ENCODE peak calls at places on chromosomes 6 and 20, in eight cellular contexts. One of them, this sample, is unnamed.

GRCh38 chr6:17705778-17706579 is 746 bp downstream of the NUP153 start:
- DNase-seq in activated CD8-positive, alpha-beta memory T cell treated with anti-CD3 and anti-CD28 coated beads, Interleukin-2, amount 50 U/mL, for 4 hours: peak
- DNase-seq in iris pigment epithelial cell: peak
- DNase-seq in endothelial cell: peak
- DNase-seq in omental fat pad: peak
- DNase-seq in upper lobe of right lung: peak
- DNase-seq in iPS-NIHi11: peak
- DNase-seq in SHP77: peak
- DNase-seq in this sample: peak

GRCh38 chr6:75747985-75748742 is 875 bp upstream of the MYO6 start:
- DNase-seq in activated CD8-positive, alpha-beta memory T cell treated with anti-CD3 and anti-CD28 coated beads, Interleukin-2, amount 50 U/mL, for 4 hours: no peak
- DNase-seq in iris pigment epithelial cell: no peak
- DNase-seq in endothelial cell: no peak
- DNase-seq in omental fat pad: no peak
- DNase-seq in upper lobe of right lung: no peak
- DNase-seq in iPS-NIHi11: no peak
- DNase-seq in SHP77: no peak
- DNase-seq in this sample: no peak

GRCh38 chr20:52410746-52411317 is 219.3 kb upstream of the ZFP64 start:
- DNase-seq in activated CD8-positive, alpha-beta memory T cell treated with anti-CD3 and anti-CD28 coated beads, Interleukin-2, amount 50 U/mL, for 4 hours: no peak
- DNase-seq in iris pigment epithelial cell: peak
- DNase-seq in endothelial cell: no peak
- DNase-seq in omental fat pad: no peak
- DNase-seq in upper lobe of right lung: no peak
- DNase-seq in iPS-NIHi11: no peak
- DNase-seq in SHP77: no peak
- DNase-seq in this sample: peak

GRCh38 chr20:11332376-11332775 is 585.3 kb upstream of the BTBD3 start:
- DNase-seq in activated CD8-positive, alpha-beta memory T cell treated with anti-CD3 and anti-CD28 coated beads, Interleukin-2, amount 50 U/mL, for 4 hours: no peak
- DNase-seq in iris pigment epithelial cell: peak
- DNase-seq in endothelial cell: no peak
- DNase-seq in omental fat pad: no peak
- DNase-seq in upper lobe of right lung: no peak
- DNase-seq in iPS-NIHi11: no peak
- DNase-seq in SHP77: no peak
- DNase-seq in this sample: no peak

GRCh38 chr6:3380344-3381232 is 76.3 kb downstream of the SLC22A23 start:
- DNase-seq in activated CD8-positive, alpha-beta memory T cell treated with anti-CD3 and anti-CD28 coated beads, Interleukin-2, amount 50 U/mL, for 4 hours: no peak
- DNase-seq in iris pigment epithelial cell: no peak
- DNase-seq in endothelial cell: no peak
- DNase-seq in omental fat pad: no peak
- DNase-seq in upper lobe of right lung: peak
- DNase-seq in iPS-NIHi11: peak
- DNase-seq in SHP77: no peak
- DNase-seq in this sample: no peak

GRCh38 chr6:4316867-4317400 is 181.6 kb upstream of the ECI2 start:
- DNase-seq in activated CD8-positive, alpha-beta memory T cell treated with anti-CD3 and anti-CD28 coated beads, Interleukin-2, amount 50 U/mL, for 4 hours: no peak
- DNase-seq in iris pigment epithelial cell: peak
- DNase-seq in endothelial cell: no peak
- DNase-seq in omental fat pad: no peak
- DNase-seq in upper lobe of right lung: peak
- DNase-seq in iPS-NIHi11: peak
- DNase-seq in SHP77: peak
- DNase-seq in this sample: peak

GRCh38 chr6:72363844-72364740 is 257.8 kb upstream of the KCNQ5 start:
- DNase-seq in activated CD8-positive, alpha-beta memory T cell treated with anti-CD3 and anti-CD28 coated beads, Interleukin-2, amount 50 U/mL, for 4 hours: no peak
- DNase-seq in iris pigment epithelial cell: peak
- DNase-seq in endothelial cell: no peak
- DNase-seq in omental fat pad: no peak
- DNase-seq in upper lobe of right lung: no peak
- DNase-seq in iPS-NIHi11: peak
- DNase-seq in SHP77: no peak
- DNase-seq in this sample: peak

GRCh38 chr20:36084897-36085617 is 69.5 kb upstream of the EPB41L1 start:
- DNase-seq in activated CD8-positive, alpha-beta memory T cell treated with anti-CD3 and anti-CD28 coated beads, Interleukin-2, amount 50 U/mL, for 4 hours: no peak
- DNase-seq in iris pigment epithelial cell: peak
- DNase-seq in endothelial cell: no peak
- DNase-seq in omental fat pad: no peak
- DNase-seq in upper lobe of right lung: no peak
- DNase-seq in iPS-NIHi11: no peak
- DNase-seq in SHP77: no peak
- DNase-seq in this sample: peak

GRCh38 chr6:125749112-125749863 is at the start of gene HEY2:
- DNase-seq in activated CD8-positive, alpha-beta memory T cell treated with anti-CD3 and anti-CD28 coated beads, Interleukin-2, amount 50 U/mL, for 4 hours: peak
- DNase-seq in iris pigment epithelial cell: peak
- DNase-seq in endothelial cell: peak
- DNase-seq in omental fat pad: peak
- DNase-seq in upper lobe of right lung: peak
- DNase-seq in iPS-NIHi11: peak
- DNase-seq in SHP77: peak
- DNase-seq in this sample: peak

GRCh38 chr6:3119040-3119723 is 671 bp downstream of the BPHL start:
- DNase-seq in activated CD8-positive, alpha-beta memory T cell treated with anti-CD3 and anti-CD28 coated beads, Interleukin-2, amount 50 U/mL, for 4 hours: no peak
- DNase-seq in iris pigment epithelial cell: peak
- DNase-seq in endothelial cell: no peak
- DNase-seq in omental fat pad: no peak
- DNase-seq in upper lobe of right lung: no peak
- DNase-seq in iPS-NIHi11: no peak
- DNase-seq in SHP77: no peak
- DNase-seq in this sample: no peak

GRCh38 chr6:15430947-15431405 is 185.1 kb downstream of the JARID2 start:
- DNase-seq in activated CD8-positive, alpha-beta memory T cell treated with anti-CD3 and anti-CD28 coated beads, Interleukin-2, amount 50 U/mL, for 4 hours: no peak
- DNase-seq in iris pigment epithelial cell: peak
- DNase-seq in endothelial cell: no peak
- DNase-seq in omental fat pad: no peak
- DNase-seq in upper lobe of right lung: no peak
- DNase-seq in iPS-NIHi11: no peak
- DNase-seq in SHP77: no peak
- DNase-seq in this sample: no peak

GRCh38 chr6:132190815-132191175 is 210.5 kb downstream of the MOXD1 start:
- DNase-seq in activated CD8-positive, alpha-beta memory T cell treated with anti-CD3 and anti-CD28 coated beads, Interleukin-2, amount 50 U/mL, for 4 hours: no peak
- DNase-seq in iris pigment epithelial cell: peak
- DNase-seq in endothelial cell: no peak
- DNase-seq in omental fat pad: no peak
- DNase-seq in upper lobe of right lung: no peak
- DNase-seq in iPS-NIHi11: no peak
- DNase-seq in SHP77: no peak
- DNase-seq in this sample: peak

This sample was measured in stromal cell of bone marrow.